ENCODE peak calls at places on chromosomes 3 and 15, in six cellular contexts. W is Peyer's patch; S is stimulated activated effector memory CD8-positive, alpha-beta T cell treated with anti-CD3 and anti-CD28 coated beads, Interleukin-12 subunit alpha, Interleukin-12 subunit beta, amount 100 ng/mL, for 72 hours; F is fibroblast of mammary gland; I is activated T-cell treated with anti-CD3 and anti-CD28 coated beads for 1 hour; T is body of pancreas. H is an unnamed sample.

GRCh38 chr3:28376424-28376823 is 27.8 kb upstream of the AZI2 start:
- DNase-seq in W (no peak), S (no peak), T (no peak), I (no peak), F (peak; percentile 97), H (no peak)

GRCh38 chr3:4688411-4688810 is 195.3 kb downstream of the ITPR1 start:
- DNase-seq in S (no peak), F (peak; percentile 55), I (no peak), W (no peak), T (no peak), H (no peak)

GRCh38 chr3:130963878-130964277 is 62.7 kb downstream of the ASTE1 start:
- DNase-seq in I (no peak), T (no peak), W (no peak), S (no peak), F (peak; percentile 92), H (no peak)

GRCh38 chr3:129132097-129132866 is 10.7 kb upstream of the RAB43 start:
- DNase-seq in F (no peak), I (no peak), T (no peak), S (no peak), W (no peak), H (no peak)

GRCh38 chr3:180827171-180827570 is 85.3 kb upstream of the FXR1 start:
- DNase-seq in S (no peak), W (no peak), T (no peak), I (no peak), F (no peak), H (no peak)

GRCh38 chr3:46925585-46925934 is 48.0 kb downstream of the PTH1R start:
- DNase-seq in F (no peak), T (peak; percentile 28), I (no peak), S (no peak), W (no peak), H (no peak)

GRCh38 chr3:106862067-106862466 is 515.2 kb upstream of the CCDC54 start:
- DNase-seq in T (no peak), S (no peak), I (no peak), W (no peak), F (peak; percentile 38), H (no peak)

GRCh38 chr3:42020681-42021307 is 58.9 kb upstream of the ULK4 start:
- DNase-seq in I (no peak), S (no peak), T (no peak), F (peak; percentile 85), W (no peak), H (no peak)

GRCh38 chr15:97084650-97085049 is 754.1 kb downstream of the NR2F2 start:
- DNase-seq in I (no peak), F (peak; percentile 1), S (no peak), T (no peak), W (no peak), H (no peak)